ENCODE peak calls at places on chromosomes 6 and 20, in five cellular contexts. K is GM10248; O is mucosa of descending colon; I is progenitor cell of endocrine pancreas; T is CD8-positive, alpha-beta T cell. U is an unnamed sample.
A peak's percentile ranks its signal among the peaks of the same experiment; 100 is the strongest.

GRCh38 chr6:133764813-133765208 is 124.1 kb upstream of the TCF21 start:
- DNase-seq in I (no peak), O (no peak), K (no peak), T (no peak), U (no peak)

GRCh38 chr6:150078788-150079187 is 9.9 kb upstream of the ULBP3 start:
- DNase-seq in I (no peak), T (no peak), K (no peak), O (peak; percentile 49), U (no peak)

GRCh38 chr6:104750449-104750848 is 109.3 kb downstream of the HACE1 start:
- DNase-seq in K (no peak), T (no peak), I (no peak), O (no peak), U (no peak)

GRCh38 chr20:7772376-7772775 is 167.9 kb downstream of the HAO1 start:
- DNase-seq in T (no peak), K (no peak), I (no peak), O (no peak), U (no peak)

GRCh38 chr20:35478804-35479472 is 23.5 kb downstream of the CEP250 start:
- DNase-seq in K (no peak), T (no peak), O (no peak), I (no peak), U (peak; percentile 57)

GRCh38 chr20:25055711-25056492 is 2.0 kb downstream of the ACSS1 start:
- DNase-seq in K (no peak), T (no peak), I (no peak), O (peak; percentile 47), U (no peak)

GRCh38 chr6:163667372-163668060 is 253.0 kb downstream of the QKI start:
- DNase-seq in O (no peak), K (peak; percentile 85), I (no peak), T (no peak), U (no peak)

GRCh38 chr20:32150291-32150848 is 40.9 kb downstream of the TM9SF4 start:
- DNase-seq in O (no peak), K (no peak), I (no peak), T (no peak), U (no peak)

GRCh38 chr6:16722616-16723015 is 38.6 kb downstream of the ATXN1 start:
- DNase-seq in K (no peak), I (no peak), O (no peak), T (no peak), U (no peak)

GRCh38 chr6:81086931-81087330 is 665.5 kb downstream of the TENT5A start:
- DNase-seq in I (no peak), K (no peak), T (no peak), O (no peak), U (no peak)

GRCh38 chr6:138291036-138291848 is 73.0 kb upstream of the PBOV1 start:
- DNase-seq in K (no peak), T (no peak), I (no peak), O (no peak), U (no peak)

GRCh38 chr6:144661101-144661806 is 376.1 kb downstream of the UTRN start:
- DNase-seq in O (peak; percentile 43), I (no peak), K (no peak), T (no peak), U (no peak)

GRCh38 chr20:59403261-59403961 is 103.0 kb downstream of the EDN3 start:
- DNase-seq in I (peak; percentile 89), O (peak; percentile 79), K (peak; percentile 82), T (peak; percentile 57), U (peak; percentile 86)

GRCh38 chr20:31638317-31638716 is 605 bp downstream of the COX4I2 start:
- DNase-seq in K (no peak), O (no peak), I (no peak), T (no peak), U (no peak)

GRCh38 chr6:14883921-14884320 is 361.9 kb upstream of the JARID2 start:
- DNase-seq in K (no peak), I (no peak), T (no peak), O (no peak), U (no peak)

GRCh38 chr20:53124075-53124532 is 151.9 kb downstream of the TSHZ2 start:
- DNase-seq in T (no peak), K (no peak), I (no peak), O (no peak), U (no peak)

GRCh38 chr20:63703976-63704748 is 3.6 kb downstream of the ARFRP1 start:
- DNase-seq in K (peak; percentile 5), T (no peak), I (no peak), O (no peak), U (no peak)

GRCh38 chr6:110626442-110626841 is 150.0 kb upstream of the SLC22A16 start:
- DNase-seq in K (no peak), T (no peak), I (no peak), O (no peak), U (no peak)

GRCh38 chr20:24359306-24359705 is 110.1 kb upstream of the SYNDIG1 start:
- DNase-seq in T (no peak), I (no peak), O (no peak), K (no peak), U (no peak)

GRCh38 chr6:142322504-142323198 is 20.8 kb downstream of the ADGRG6 start:
- DNase-seq in O (no peak), T (no peak), K (no peak), I (no peak), U (no peak)

GRCh38 chr20:46683939-46684750 is 5.1 kb downstream of the TP53RK start:
- DNase-seq in K (no peak), T (no peak), O (no peak), I (no peak), U (peak; percentile 19)

GRCh38 chr6:110298916-110299315 is 59.2 kb downstream of the METTL24 start:
- DNase-seq in T (no peak), O (no peak), K (no peak), I (no peak), U (no peak)

GRCh38 chr6:1424306-1424927 is 35.0 kb downstream of the FOXF2 start:
- DNase-seq in I (no peak), K (peak; percentile 57), T (no peak), O (peak; percentile 48), U (peak; percentile 68)

GRCh38 chr20:57768519-57768918 is 58.7 kb upstream of the PMEPA1 start:
- DNase-seq in K (no peak), I (no peak), T (no peak), O (no peak), U (no peak)

GRCh38 chr6:3118353-3119039 is at the start of gene BPHL:
- DNase-seq in K (peak; percentile 100), O (peak; percentile 100), I (peak; percentile 98), T (peak; percentile 98), U (peak; percentile 99)

GRCh38 chr20:2172305-2173175 is 70.9 kb downstream of the STK35 start:
- DNase-seq in T (peak; percentile 32), K (peak; percentile 77), I (peak; percentile 56), O (peak; percentile 61), U (peak; percentile 76)

GRCh38 chr6:119467478-119468081 is 118.0 kb upstream of the MAN1A1 start:
- DNase-seq in T (no peak), I (no peak), K (no peak), O (no peak), U (no peak)

DNA sequence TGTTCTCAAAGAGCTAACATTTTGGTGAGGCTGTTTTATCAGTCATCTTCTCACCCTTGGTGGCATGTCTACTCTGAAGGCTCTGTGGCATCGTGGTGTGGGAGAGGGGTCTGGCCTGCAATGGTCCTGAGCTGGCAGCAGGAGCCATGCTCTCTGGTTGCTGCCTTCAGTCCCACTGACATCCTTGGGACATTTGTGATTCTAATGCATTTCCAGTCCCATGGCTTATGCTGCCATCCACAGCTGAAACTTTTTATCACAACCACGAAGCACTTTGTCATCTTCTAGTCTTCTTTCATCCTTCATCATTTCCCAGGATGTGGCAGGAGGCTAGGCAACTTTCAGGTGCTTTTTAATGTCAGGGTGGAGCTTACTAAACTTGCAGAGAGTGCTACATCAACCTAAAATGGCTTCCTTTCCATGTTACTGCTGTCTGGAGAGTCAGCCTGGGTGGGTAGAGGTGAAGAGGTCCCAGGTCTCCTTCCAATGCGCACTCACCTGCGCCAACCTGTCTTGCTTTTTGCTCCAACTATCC is 77.1 kb downstream of the GPR63 start:
- DNase-seq in I (no peak), T (no peak), O (no peak), K (peak; percentile 12), U (no peak)
- TF ChIP-seq CTCF in I (no peak), T (no peak), O (no peak), K (no peak), U (no peak)

DNA sequence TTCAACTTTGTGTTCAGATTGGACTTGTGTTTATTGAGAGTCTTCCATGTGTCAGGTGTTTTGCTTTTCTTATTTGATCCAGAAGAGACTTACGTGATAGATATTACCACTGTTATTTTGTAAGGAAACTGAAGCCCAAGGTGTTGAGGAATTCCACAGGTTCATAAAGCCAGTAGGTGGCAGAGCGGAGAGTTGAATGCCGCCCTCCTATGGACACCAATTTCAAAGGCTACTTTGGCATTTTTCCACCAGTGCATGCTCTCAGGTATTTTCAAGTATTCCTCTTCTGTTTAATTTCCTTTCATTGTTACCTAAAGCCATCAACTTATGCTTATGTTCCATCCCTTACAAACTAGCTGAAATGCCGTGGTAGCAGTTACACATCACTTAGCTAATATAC is 14.0 kb upstream of the COL10A1 start:
- DNase-seq in O (no peak), K (no peak), T (no peak), I (no peak), U (no peak)
- TF ChIP-seq CTCF in O (no peak), K (no peak), T (no peak), I (peak; percentile 30), U (no peak)

GRCh38 chr6:155493026-155493693 is 37.5 kb upstream of the NOX3 start:
- DNase-seq in K (no peak), T (no peak), I (no peak), O (no peak), U (no peak)

GRCh38 chr6:155497273-155497672 is 41.6 kb upstream of the NOX3 start:
- DNase-seq in I (no peak), K (no peak), T (no peak), O (no peak), U (no peak)

GRCh38 chr6:155493694-155494143 is 38.1 kb upstream of the NOX3 start:
- DNase-seq in I (no peak), K (peak; percentile 39), T (no peak), O (no peak), U (no peak)

GRCh38 chr6:155492061-155492735 is 36.6 kb upstream of the NOX3 start:
- DNase-seq in I (no peak), T (no peak), O (no peak), K (no peak), U (no peak)

DNA sequence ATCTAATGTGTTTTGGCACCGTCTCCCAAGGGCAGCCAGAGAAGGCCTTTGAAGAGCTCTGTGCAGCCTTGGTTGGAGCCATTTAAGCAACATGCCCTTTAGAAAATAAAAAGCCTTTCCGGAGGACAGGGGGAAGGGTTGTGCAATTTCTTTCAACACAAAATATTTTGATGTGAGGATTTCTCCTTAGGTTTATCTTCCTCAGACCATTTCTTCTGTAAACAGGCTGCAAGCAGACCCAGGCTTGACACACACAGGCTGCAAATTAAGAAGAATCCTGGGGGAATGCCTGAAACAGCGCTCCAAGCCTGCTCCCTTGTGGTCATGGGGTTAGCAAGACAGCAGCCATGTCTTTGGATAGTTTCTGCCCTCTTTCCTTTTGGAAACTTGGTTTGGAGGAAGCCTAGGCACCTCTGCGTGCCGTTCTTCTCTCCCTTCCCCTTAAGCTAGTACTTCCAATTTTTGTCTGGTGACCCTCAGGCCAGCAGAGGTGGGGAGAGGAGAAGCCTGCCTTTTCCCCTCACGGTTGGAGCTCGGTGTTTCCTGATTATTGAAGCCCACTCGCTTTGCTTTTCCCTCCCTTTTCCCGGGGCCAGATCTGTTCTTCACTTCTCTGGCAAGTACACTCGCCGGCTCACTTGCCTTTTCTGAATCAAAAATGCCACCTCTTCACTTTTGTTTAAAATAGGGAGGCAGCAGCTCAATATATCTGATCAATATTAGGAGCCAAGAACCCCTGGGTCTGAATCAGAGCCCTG is 39.6 kb upstream of the NOX3 start:
- DNase-seq in I (no peak), O (no peak), T (no peak), K (no peak), U (peak; percentile 25)
- TF ChIP-seq CTCF in I (peak; percentile 40), O (no peak), T (no peak), K (no peak), U (no peak)

GRCh38 chr20:42483694-42484303 is 705.9 kb downstream of the PTPRT start:
- DNase-seq in T (no peak), K (no peak), I (no peak), O (peak; percentile 24), U (no peak)
- TF ChIP-seq CTCF in T (no peak), K (no peak), I (peak; percentile 64), O (no peak), U (no peak)